ENCODE peak calls at places on chromosomes 2 and 18, in six cellular contexts. P, I, F, H, E and M are unnamed samples.
A peak's percentile ranks its signal among the peaks of the same experiment; 100 is the strongest.

GRCh38 chr2:180370476-180371205 is 363.5 kb upstream of the CWC22 start:
- DNase-seq in P (no peak), H (no peak), F (no peak), E (no peak), I (no peak), M (no peak)

GRCh38 chr18:62085766-62086165 is 101.1 kb downstream of the PIGN start:
- DNase-seq in H (no peak), F (no peak), E (no peak), I (no peak), P (no peak), M (no peak)

GRCh38 chr2:164675027-164675426 is 53.7 kb upstream of the GRB14 start:
- DNase-seq in E (no peak), F (no peak), P (no peak), H (no peak), I (no peak), M (no peak)

GRCh38 chr2:151664520-151664919 is 69.8 kb downstream of the NEB start:
- DNase-seq in F (no peak), P (no peak), H (no peak), I (no peak), E (no peak), M (no peak)

GRCh38 chr18:29873211-29873610 is 1169.3 kb downstream of the DSC3 start:
- DNase-seq in F (no peak), I (peak; percentile 20), P (no peak), E (no peak), H (no peak), M (no peak)

GRCh38 chr2:99977947-99978346 is 164.4 kb downstream of the AFF3 start:
- DNase-seq in P (no peak), E (no peak), F (no peak), I (no peak), H (no peak), M (no peak)

GRCh38 chr2:196959750-196960392 is 33.4 kb upstream of the PGAP1 start:
- DNase-seq in P (no peak), E (peak; percentile 26), F (no peak), I (no peak), H (no peak), M (no peak)

GRCh38 chr2:200471324-200471848 is 38.5 kb downstream of the KCTD18 start:
- DNase-seq in I (peak; percentile 68), F (peak; percentile 70), H (peak; percentile 92), E (peak; percentile 39), P (peak; percentile 76), M (no peak)

GRCh38 chr2:216754812-216755211 is 59.5 kb upstream of the IGFBP5 start:
- DNase-seq in F (no peak), H (no peak), E (no peak), I (no peak), P (no peak), M (no peak)

GRCh38 chr2:10752236-10752635 is 30.8 kb downstream of the ATP6V1C2 start:
- DNase-seq in P (no peak), I (peak; percentile 67), F (no peak), E (no peak), H (no peak), M (no peak)

GRCh38 chr2:238202326-238203103 is 980 bp downstream of the ILKAP start:
- DNase-seq in F (peak; percentile 45), P (peak; percentile 68), H (peak; percentile 39), I (no peak), E (peak; percentile 69), M (no peak)

GRCh38 chr18:75207298-75208054 is 1.5 kb downstream of the PTGR3 start:
- DNase-seq in H (no peak), F (no peak), I (peak; percentile 41), E (peak; percentile 57), P (peak; percentile 27), M (no peak)

GRCh38 chr18:3703732-3704176 is 253.8 kb downstream of the TGIF1 start:
- DNase-seq in E (peak; percentile 80), I (peak; percentile 71), F (peak; percentile 81), P (peak; percentile 81), H (peak; percentile 34), M (peak; percentile 58)

GRCh38 chr2:215900203-215900611 is 113.1 kb downstream of the MREG start:
- DNase-seq in F (no peak), I (peak; percentile 86), E (peak; percentile 94), H (no peak), P (no peak), M (peak; percentile 74)

GRCh38 chr2:120486946-120487345 is 141.0 kb downstream of the INHBB start:
- DNase-seq in E (peak; percentile 45), H (no peak), P (no peak), I (peak; percentile 64), F (no peak), M (peak; percentile 96)

GRCh38 chr2:8324164-8324848 is 357.6 kb upstream of the ID2 start:
- DNase-seq in F (no peak), E (no peak), P (no peak), H (no peak), I (no peak), M (no peak)

GRCh38 chr2:207911856-207912255 is 113.5 kb downstream of the PLEKHM3 start:
- DNase-seq in F (no peak), E (no peak), I (no peak), P (no peak), H (no peak), M (no peak)

GRCh38 chr2:170930132-170931109 is 1.4 kb downstream of the GORASP2 start:
- DNase-seq in I (peak; percentile 64), E (peak; percentile 68), F (peak; percentile 50), H (peak; percentile 79), P (peak; percentile 44), M (peak; percentile 32)

GRCh38 chr2:216465580-216466197 is 33.0 kb upstream of the RPL37A start:
- DNase-seq in E (peak; percentile 6), I (no peak), F (no peak), P (no peak), H (no peak), M (no peak)

GRCh38 chr2:31228717-31229116 is 5.2 kb upstream of the EHD3 start:
- DNase-seq in P (no peak), H (peak; percentile 52), F (no peak), E (no peak), I (no peak), M (no peak)

GRCh38 chr18:76134631-76135030 is 360.4 kb downstream of the ZNF516 start:
- DNase-seq in I (no peak), H (peak; percentile 10), E (no peak), P (no peak), F (no peak), M (no peak)

GRCh38 chr2:113376248-113376934 is 61.1 kb upstream of the ZNG1B start:
- DNase-seq in I (no peak), P (no peak), E (no peak), H (no peak), F (no peak), M (no peak)

GRCh38 chr2:144414324-144414845 is 105.5 kb downstream of the ZEB2 start:
- DNase-seq in I (peak; percentile 86), E (peak; percentile 95), H (no peak), F (no peak), P (no peak), M (no peak)

GRCh38 chr2:33275689-33276444 is 200.6 kb upstream of the RASGRP3 start:
- DNase-seq in I (peak; percentile 99), F (no peak), P (no peak), H (no peak), E (peak; percentile 99), M (peak; percentile 49)

GRCh38 chr2:64637000-64637628 is 16.6 kb downstream of the SERTAD2 start:
- DNase-seq in H (peak; percentile 77), E (no peak), F (no peak), I (no peak), P (no peak), M (no peak)

GRCh38 chr2:162297925-162298552 is 20.4 kb downstream of the IFIH1 start:
- DNase-seq in F (peak; percentile 88), I (peak; percentile 92), E (peak; percentile 68), P (peak; percentile 81), H (peak; percentile 73), M (peak; percentile 30)

GRCh38 chr2:233458031-233458610 is 103.8 kb downstream of the DGKD start:
- DNase-seq in E (no peak), P (no peak), H (no peak), F (no peak), I (no peak), M (no peak)

GRCh38 chr2:5188636-5189035 is 503.5 kb upstream of the SOX11 start:
- DNase-seq in E (no peak), I (peak; percentile 79), H (no peak), F (no peak), P (no peak), M (no peak)

GRCh38 chr2:98412751-98413445 is 31.8 kb upstream of the INPP4A start:
- DNase-seq in P (peak; percentile 81), H (peak; percentile 81), I (peak; percentile 87), F (peak; percentile 84), E (peak; percentile 69), M (peak; percentile 69)

GRCh38 chr2:11876436-11876835 is 130.0 kb downstream of the LPIN1 start:
- DNase-seq in I (no peak), P (no peak), H (no peak), F (no peak), E (no peak), M (no peak)
- H3F3A ChIP-seq in I (no peaks in the 10 kb centered on the region), P (no peaks in the 10 kb centered on the region), H (no peaks in the 10 kb centered on the region), F (no peaks in the 10 kb centered on the region), E (no peaks in the 10 kb centered on the region), M (no peaks in the 10 kb centered on the region)

GRCh38 chr18:21242141-21243040 is at the start of gene GREB1L:
- DNase-seq in E (peak; percentile 90), H (peak; percentile 60), I (peak; percentile 85), P (peak; percentile 93), F (peak; percentile 80), M (peak; percentile 38)
- TF ChIP-seq EZH2 in E (no peak), H (no peak), I (no peak), P (no peak), F (peak; percentile 60), M (no peak)

GRCh38 chr2:161112885-161113284 is 47.3 kb upstream of the TANK start:
- DNase-seq in H (no peak), P (no peak), F (no peak), I (no peak), E (no peak), M (no peak)
- H3K36me3 ChIP-seq in H (no peaks in the 10 kb centered on the region), P (no peaks in the 10 kb centered on the region), F (no peaks in the 10 kb centered on the region), I (no peaks in the 10 kb centered on the region), E (no peaks in the 10 kb centered on the region), M (no peaks in the 10 kb centered on the region)

GRCh38 chr2:70098032-70098431 is 10.8 kb downstream of the PCBP1 start:
- DNase-seq in F (no peak), H (no peak), P (no peak), E (no peak), I (no peak), M (no peak)

GRCh38 chr2:70104231-70105111 is 17.2 kb downstream of the PCBP1 start:
- DNase-seq in E (peak; percentile 67), P (no peak), F (peak; percentile 67), I (no peak), H (no peak), M (no peak)

GRCh38 chr2:70099270-70099669 is 12.0 kb downstream of the PCBP1 start:
- DNase-seq in H (no peak), E (no peak), I (no peak), F (no peak), P (no peak), M (no peak)

GRCh38 chr2:70103531-70104061 is 16.3 kb downstream of the PCBP1 start:
- DNase-seq in F (no peak), E (no peak), H (peak; percentile 12), P (no peak), I (no peak), M (no peak)

DNA sequence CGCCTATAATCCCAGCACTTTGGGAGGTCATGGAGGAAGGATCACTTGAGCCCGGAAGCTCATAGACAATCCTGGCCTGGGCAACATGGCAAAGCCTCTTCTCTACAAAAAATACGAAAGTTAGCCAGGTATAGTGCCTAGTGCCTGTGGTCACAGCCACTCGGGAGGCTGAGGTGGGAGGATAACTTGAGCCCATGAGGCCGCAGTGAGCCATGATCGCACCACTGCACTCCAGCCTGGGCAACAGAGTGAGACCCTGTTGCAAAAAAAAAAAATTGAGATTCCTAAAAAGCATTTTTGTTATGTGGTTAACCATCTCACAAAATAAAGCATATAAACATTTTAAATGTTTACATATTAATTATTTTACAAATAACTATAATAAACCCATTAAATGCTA is 13.9 kb downstream of the PCBP1 start:
- DNase-seq in H (no peak), E (no peak), P (no peak), F (no peak), I (no peak), M (no peak)
- H3F3A ChIP-seq in H (peaks cover 6% of the 10 kb centered on the region), E (no peaks in the 10 kb centered on the region), P (peaks cover 9% of the 10 kb centered on the region), F (peaks cover 2% of the 10 kb centered on the region), I (no peaks in the 10 kb centered on the region), M (no peaks in the 10 kb centered on the region)